ENCODE peak calls at places on chromosomes 5 and 9, in six cellular contexts. K, U, G, A, H and O are unnamed samples. For H3K9me3, the result is how much of the 10 kb centered on the place peaks cover.

GRCh38 chr5:58457040-58457439 is 2.8 kb downstream of the PLK2 start:
- DNase-seq in H (no peak), U (no peak), K (no peak), G (no peak), A (no peak), O (no peak)

GRCh38 chr5:172179032-172179989 is 8.7 kb downstream of the STK10 start:
- DNase-seq in K (no peak), U (no peak), G (peak), H (no peak), A (no peak), O (no peak)

GRCh38 chr5:160507181-160507811 is 85.6 kb downstream of the PTTG1 start:
- DNase-seq in A (no peak), G (peak), K (no peak), H (no peak), U (no peak), O (no peak)

GRCh38 chr5:176406436-176407052 is 9.8 kb downstream of the CLTB start:
- DNase-seq in U (no peak), A (no peak), G (no peak), H (no peak), K (no peak), O (no peak)

GRCh38 chr5:174935854-174936474 is 211.6 kb downstream of the MSX2 start:
- DNase-seq in G (peak), H (peak), K (peak), A (peak), U (no peak), O (peak)

GRCh38 chr5:124342027-124342471 is 404.4 kb downstream of the ZNF608 start:
- DNase-seq in K (peak), A (peak), U (no peak), G (peak), H (no peak), O (no peak)

GRCh38 chr9:5178126-5178805 is 7.2 kb downstream of the INSL6 start:
- DNase-seq in K (no peak), G (no peak), H (no peak), U (no peak), A (no peak), O (no peak)

GRCh38 chr9:97959585-97959984 is 21.6 kb upstream of the HEMGN start:
- DNase-seq in A (no peak), K (no peak), G (no peak), H (no peak), U (no peak), O (no peak)

GRCh38 chr9:113625456-113625855 is 161.9 kb downstream of the RGS3 start:
- DNase-seq in H (no peak), A (no peak), K (no peak), G (no peak), U (no peak), O (no peak)

GRCh38 chr5:101424530-101425175 is 521.6 kb upstream of the ST8SIA4 start:
- DNase-seq in U (no peak), A (no peak), G (peak), K (no peak), H (peak), O (no peak)

GRCh38 chr9:108683245-108683644 is 172.5 kb downstream of the ACTL7B start:
- DNase-seq in A (no peak), H (no peak), K (no peak), U (no peak), G (no peak), O (no peak)

GRCh38 chr9:99964336-99964735 is 57.9 kb downstream of the STX17 start:
- DNase-seq in A (no peak), K (no peak), H (no peak), U (no peak), G (no peak), O (no peak)

GRCh38 chr5:157390179-157390923 is 69.7 kb upstream of the NIPAL4 start:
- DNase-seq in G (peak), A (peak), K (no peak), U (no peak), H (peak), O (no peak)

GRCh38 chr5:82873452-82873851 is 203.7 kb downstream of the TMEM167A start:
- DNase-seq in K (no peak), U (no peak), H (no peak), A (no peak), G (no peak), O (no peak)

GRCh38 chr5:81631124-81631523 is 119.8 kb downstream of the SSBP2 start:
- DNase-seq in A (no peak), H (no peak), U (no peak), K (no peak), G (no peak), O (no peak)

GRCh38 chr9:88801214-88801796 is 190.0 kb upstream of the S1PR3 start:
- DNase-seq in A (no peak), G (no peak), K (no peak), H (no peak), U (no peak), O (no peak)

GRCh38 chr9:113955076-113955752 is 79.1 kb downstream of the ZNF618 start:
- DNase-seq in G (peak), H (no peak), U (no peak), A (no peak), K (no peak), O (no peak)

GRCh38 chr9:34377402-34377741 is 674 bp upstream of the MYORG start:
- DNase-seq in A (peak), H (no peak), K (no peak), U (no peak), G (peak), O (no peak)

DNA sequence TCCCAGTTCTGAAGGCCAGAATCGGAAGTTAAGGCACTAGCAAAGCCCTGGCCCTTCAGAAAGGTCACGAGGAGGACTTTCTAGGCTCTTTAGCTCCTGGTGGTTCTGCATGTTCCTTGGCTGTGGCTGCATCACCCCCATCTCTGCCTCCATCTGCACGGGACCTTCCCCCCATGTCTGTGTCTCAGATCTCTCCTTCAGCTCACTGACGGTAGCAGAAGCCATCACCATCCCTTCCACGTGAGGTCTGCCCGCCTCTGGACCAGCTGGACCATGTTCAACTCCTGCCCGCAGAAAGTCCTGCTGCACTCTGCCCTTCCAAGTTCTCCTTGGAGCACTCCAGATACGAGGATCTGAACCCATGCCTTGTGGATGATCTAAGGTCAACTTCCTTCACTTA is 242.9 kb upstream of the IRX1 start:
- DNase-seq in A (no peak), H (no peak), U (no peak), G (no peak), K (no peak), O (no peak)
- H3K9me3 ChIP-seq in A (under half), H (under half), U (under half), G (under half), K (under half), O (under half)

DNA sequence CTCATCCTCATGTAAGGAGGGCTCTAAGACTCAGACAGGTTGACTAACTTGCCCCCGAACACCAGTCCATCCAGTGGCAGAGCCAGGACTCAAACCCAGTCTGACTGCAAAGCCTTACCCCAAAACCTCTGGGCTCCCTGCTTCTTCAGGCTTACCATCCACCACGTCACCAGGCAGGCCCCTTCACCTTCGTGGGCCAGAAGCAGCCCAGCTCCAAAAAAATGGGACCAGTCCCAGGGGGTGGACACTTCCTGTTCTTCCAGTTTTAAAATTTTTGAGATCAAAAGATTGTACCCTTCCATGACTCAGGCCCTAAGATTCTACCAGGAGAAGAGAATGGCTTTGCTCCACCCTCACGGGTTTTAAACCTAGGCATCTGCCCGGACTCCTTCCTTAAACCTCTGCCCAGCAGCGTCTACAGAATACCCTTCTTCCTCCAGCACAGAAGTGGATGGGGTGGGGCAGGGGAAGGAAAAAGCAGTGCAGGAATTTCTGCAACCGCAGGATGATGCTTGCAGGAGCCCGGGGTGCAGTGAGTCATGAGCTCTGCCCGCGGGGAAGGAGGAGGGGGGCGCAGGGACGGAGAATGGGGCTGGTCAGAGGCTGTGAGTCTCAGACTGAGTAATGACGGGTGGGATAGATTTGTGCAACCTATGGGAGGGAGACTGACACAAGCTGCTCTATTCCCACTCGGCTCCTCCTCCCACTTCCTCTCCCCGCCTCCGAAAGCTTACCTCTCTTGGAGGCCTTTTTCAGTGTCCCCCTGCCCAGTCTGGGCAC is 50.4 kb upstream of the STXBP1 start:
- DNase-seq in K (peak), G (peak), U (peak), A (peak), H (peak), O (no peak)
- H3K27ac ChIP-seq in K (peak), G (peak), U (peak), A (peak), H (peak), O (no peak)

GRCh38 chr9:71765693-71766092 is 2.6 kb downstream of the CEMIP2 start:
- DNase-seq in H (no peak), K (no peak), G (no peak), U (no peak), A (no peak), O (no peak)
- H3K4me3 ChIP-seq in H (peak), K (no peak), G (no peak), U (no peak), A (no peak), O (no peak)

GRCh38 chr9:40907657-40908624 is 220.5 kb downstream of the FOXD4L6 start:
- DNase-seq in G (no peak), K (no peak), A (no peak), H (no peak), U (no peak), O (no peak)
- H3K9me3 ChIP-seq in G (half or more), K (half or more), A (half or more), H (half or more), U (half or more), O (under half)